ENCODE peak calls at places on chromosome 7, in five cellular contexts. One of them, this sample, is unnamed.
A peak's percentile ranks its signal among the peaks of the same experiment; 100 is the strongest.

GRCh38 chr7:146683439-146683838 is 566.8 kb downstream of the CNTNAP2 start:
- DNase-seq in A549: no peak
- DNase-seq in HCT116: no peak
- DNase-seq in adrenal gland: no peak
- DNase-seq in stomach: no peak
- DNase-seq in this sample: no peak

GRCh38 chr7:133330085-133330484 is 77.2 kb downstream of the EXOC4 start:
- DNase-seq in A549: no peak
- DNase-seq in HCT116: no peak
- DNase-seq in adrenal gland: no peak
- DNase-seq in stomach: no peak
- DNase-seq in this sample: no peak

GRCh38 chr7:66205736-66206080 is 574 bp downstream of the TPST1 start:
- DNase-seq in A549: peak; percentile 25
- DNase-seq in HCT116: no peak
- DNase-seq in adrenal gland: peak; percentile 42
- DNase-seq in stomach: no peak
- DNase-seq in this sample: no peak

GRCh38 chr7:38451840-38452239 is 178.4 kb upstream of the TARP start:
- DNase-seq in A549: peak; percentile 9
- DNase-seq in HCT116: peak; percentile 10
- DNase-seq in adrenal gland: no peak
- DNase-seq in stomach: no peak
- DNase-seq in this sample: no peak

GRCh38 chr7:39702133-39702532 is 78.8 kb downstream of the RALA start:
- DNase-seq in A549: no peak
- DNase-seq in HCT116: no peak
- DNase-seq in adrenal gland: no peak
- DNase-seq in stomach: no peak
- DNase-seq in this sample: no peak

GRCh38 chr7:21893401-21893800 is 52.3 kb downstream of the CDCA7L start:
- DNase-seq in A549: no peak
- DNase-seq in HCT116: no peak
- DNase-seq in adrenal gland: no peak
- DNase-seq in stomach: no peak
- DNase-seq in this sample: no peak

GRCh38 chr7:42080831-42081230 is 156.2 kb downstream of the GLI3 start:
- DNase-seq in A549: no peak
- DNase-seq in HCT116: no peak
- DNase-seq in adrenal gland: no peak
- DNase-seq in stomach: no peak
- DNase-seq in this sample: no peak

GRCh38 chr7:50657341-50657873 is 92.2 kb upstream of the DDC start:
- DNase-seq in A549: no peak
- DNase-seq in HCT116: no peak
- DNase-seq in adrenal gland: peak; percentile 70
- DNase-seq in stomach: no peak
- DNase-seq in this sample: peak; percentile 93

GRCh38 chr7:2903686-2904162 is 59.6 kb upstream of the GNA12 start:
- DNase-seq in A549: no peak
- DNase-seq in HCT116: no peak
- DNase-seq in adrenal gland: no peak
- DNase-seq in stomach: no peak
- DNase-seq in this sample: no peak

GRCh38 chr7:101093907-101094306 is 8.6 kb downstream of the TRIM56 start:
- DNase-seq in A549: no peak
- DNase-seq in HCT116: no peak
- DNase-seq in adrenal gland: no peak
- DNase-seq in stomach: no peak
- DNase-seq in this sample: no peak

GRCh38 chr7:102842284-102842683 is 70.5 kb upstream of the LRRC17 start:
- DNase-seq in A549: no peak
- DNase-seq in HCT116: no peak
- DNase-seq in adrenal gland: no peak
- DNase-seq in stomach: no peak
- DNase-seq in this sample: no peak

GRCh38 chr7:99005776-99006175 is 127.4 kb downstream of the TRRAP start:
- DNase-seq in A549: no peak
- DNase-seq in HCT116: no peak
- DNase-seq in adrenal gland: no peak
- DNase-seq in stomach: no peak
- DNase-seq in this sample: peak; percentile 84

GRCh38 chr7:31782411-31782991 is 95.5 kb downstream of the PPP1R17 start:
- DNase-seq in A549: peak; percentile 67
- DNase-seq in HCT116: peak; percentile 35
- DNase-seq in adrenal gland: no peak
- DNase-seq in stomach: no peak
- DNase-seq in this sample: no peak

GRCh38 chr7:22214000-22214399 is 143.0 kb downstream of the RAPGEF5 start:
- DNase-seq in A549: no peak
- DNase-seq in HCT116: no peak
- DNase-seq in adrenal gland: no peak
- DNase-seq in stomach: no peak
- DNase-seq in this sample: no peak

GRCh38 chr7:141295367-141295895 is 221.6 kb downstream of the TMEM178B start:
- DNase-seq in A549: no peak
- DNase-seq in HCT116: no peak
- DNase-seq in adrenal gland: no peak
- DNase-seq in stomach: no peak
- DNase-seq in this sample: no peak

GRCh38 chr7:100509213-100509612 is 25.5 kb downstream of the NYAP1 start:
- DNase-seq in A549: no peak
- DNase-seq in HCT116: no peak
- DNase-seq in adrenal gland: peak; percentile 36
- DNase-seq in stomach: no peak
- DNase-seq in this sample: peak; percentile 53

GRCh38 chr7:159026271-159027047 is 118.2 kb downstream of the VIPR2 start:
- DNase-seq in A549: no peak
- DNase-seq in HCT116: no peak
- DNase-seq in adrenal gland: peak; percentile 13
- DNase-seq in stomach: peak; percentile 25
- DNase-seq in this sample: peak; percentile 71

GRCh38 chr7:37208528-37208927 is 240.1 kb downstream of the ELMO1 start:
- DNase-seq in A549: peak; percentile 25
- DNase-seq in HCT116: peak; percentile 43
- DNase-seq in adrenal gland: peak; percentile 76
- DNase-seq in stomach: peak; percentile 40
- DNase-seq in this sample: no peak

GRCh38 chr7:45975847-45976484 is 54.9 kb upstream of the IGFBP3 start:
- DNase-seq in A549: no peak
- DNase-seq in HCT116: no peak
- DNase-seq in adrenal gland: no peak
- DNase-seq in stomach: no peak
- DNase-seq in this sample: peak; percentile 65

GRCh38 chr7:119999743-120000475 is 273.1 kb upstream of the KCND2 start:
- DNase-seq in A549: no peak
- DNase-seq in HCT116: no peak
- DNase-seq in adrenal gland: no peak
- DNase-seq in stomach: no peak
- DNase-seq in this sample: no peak

GRCh38 chr7:134761206-134761786 is 18.1 kb upstream of the CALD1 start:
- DNase-seq in A549: no peak
- DNase-seq in HCT116: no peak
- DNase-seq in adrenal gland: no peak
- DNase-seq in stomach: no peak
- DNase-seq in this sample: no peak
- H3K4me3 ChIP-seq in A549: no peak overlapping the region
- H3K4me3 ChIP-seq in HCT116: no peak overlapping the region
- H3K4me3 ChIP-seq in adrenal gland: no peak overlapping the region
- H3K4me3 ChIP-seq in stomach: no peak overlapping the region
- H3K4me3 ChIP-seq in this sample: no peak overlapping the region

GRCh38 chr7:20158684-20159083 is 58.5 kb downstream of the MACC1 start:
- DNase-seq in A549: no peak
- DNase-seq in HCT116: no peak
- DNase-seq in adrenal gland: no peak
- DNase-seq in stomach: no peak
- DNase-seq in this sample: no peak
- TF ChIP-seq CTCF in A549: no peak
- TF ChIP-seq CTCF in HCT116: no peak
- TF ChIP-seq CTCF in adrenal gland: no peak
- TF ChIP-seq CTCF in stomach: no peak
- TF ChIP-seq CTCF in this sample: no peak

GRCh38 chr7:151249732-151250072 is 1.2 kb upstream of the SMARCD3 start:
- DNase-seq in A549: peak; percentile 60
- DNase-seq in HCT116: peak; percentile 48
- DNase-seq in adrenal gland: peak; percentile 84
- DNase-seq in stomach: peak; percentile 72
- DNase-seq in this sample: peak; percentile 51

GRCh38 chr7:151250181-151251095 is 1.9 kb upstream of the SMARCD3 start:
- DNase-seq in A549: no peak
- DNase-seq in HCT116: no peak
- DNase-seq in adrenal gland: peak; percentile 38
- DNase-seq in stomach: no peak
- DNase-seq in this sample: no peak

GRCh38 chr7:151247611-151248176 is 800 bp downstream of the SMARCD3 start:
- DNase-seq in A549: peak; percentile 36
- DNase-seq in HCT116: no peak
- DNase-seq in adrenal gland: peak; percentile 62
- DNase-seq in stomach: no peak
- DNase-seq in this sample: no peak

GRCh38 chr7:151248191-151249033 is at the start of gene SMARCD3:
- DNase-seq in A549: peak; percentile 51
- DNase-seq in HCT116: no peak
- DNase-seq in adrenal gland: peak; percentile 75
- DNase-seq in stomach: peak; percentile 84
- DNase-seq in this sample: no peak

GRCh38 chr7:151249034-151249731 is 689 bp upstream of the SMARCD3 start:
- DNase-seq in A549: peak; percentile 70
- DNase-seq in HCT116: no peak
- DNase-seq in adrenal gland: peak; percentile 72
- DNase-seq in stomach: peak; percentile 66
- DNase-seq in this sample: no peak
- TF ChIP-seq POLR2A in A549: peak; percentile 49
- TF ChIP-seq POLR2A in HCT116: no peak
- TF ChIP-seq POLR2A in adrenal gland: peak; percentile 59
- TF ChIP-seq POLR2A in stomach: no peak
- TF ChIP-seq POLR2A in this sample: no peak

GRCh38 chr7:23542752-23543151 is 11.0 kb upstream of the TRA2A start:
- DNase-seq in A549: no peak
- DNase-seq in HCT116: no peak
- DNase-seq in adrenal gland: no peak
- DNase-seq in stomach: no peak
- DNase-seq in this sample: no peak

GRCh38 chr7:23545493-23545892 is 13.7 kb upstream of the TRA2A start:
- DNase-seq in A549: no peak
- DNase-seq in HCT116: no peak
- DNase-seq in adrenal gland: no peak
- DNase-seq in stomach: no peak
- DNase-seq in this sample: no peak

GRCh38 chr7:23544913-23545354 is 13.2 kb upstream of the TRA2A start:
- DNase-seq in A549: no peak
- DNase-seq in HCT116: peak; percentile 69
- DNase-seq in adrenal gland: no peak
- DNase-seq in stomach: no peak
- DNase-seq in this sample: no peak

GRCh38 chr7:23538301-23538700 is 6.5 kb upstream of the TRA2A start:
- DNase-seq in A549: no peak
- DNase-seq in HCT116: no peak
- DNase-seq in adrenal gland: no peak
- DNase-seq in stomach: no peak
- DNase-seq in this sample: no peak

DNA sequence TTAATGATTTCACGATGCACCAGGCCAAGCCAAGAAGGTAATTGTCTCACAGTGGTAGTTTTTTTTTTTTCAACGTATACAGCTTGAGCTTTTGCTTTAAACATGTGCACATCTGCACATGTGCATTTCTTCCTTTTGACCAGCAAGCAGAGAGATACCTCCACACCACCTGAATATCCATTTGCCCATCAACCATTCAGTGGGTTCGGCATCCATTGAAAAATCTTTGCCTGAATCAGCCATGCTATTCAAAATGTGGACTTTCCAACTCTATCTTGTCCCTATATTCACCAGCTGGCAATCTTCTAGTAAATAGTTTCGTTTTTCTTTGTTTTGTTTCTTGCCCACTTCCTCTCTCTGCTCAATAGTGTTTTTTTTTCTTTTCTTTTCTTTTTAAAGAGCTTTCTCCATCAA is 7.7 kb upstream of the TRA2A start:
- DNase-seq in A549: no peak
- DNase-seq in HCT116: no peak
- DNase-seq in adrenal gland: no peak
- DNase-seq in stomach: no peak
- DNase-seq in this sample: no peak
- H3K4me3 ChIP-seq in A549: no peak overlapping the region
- H3K4me3 ChIP-seq in HCT116: no peak overlapping the region
- H3K4me3 ChIP-seq in adrenal gland: no peak overlapping the region
- H3K4me3 ChIP-seq in stomach: no peak overlapping the region
- H3K4me3 ChIP-seq in this sample: no peak overlapping the region

GRCh38 chr7:18320971-18321567 is 174.5 kb upstream of the HDAC9 start:
- DNase-seq in A549: peak; percentile 17
- DNase-seq in HCT116: peak; percentile 43
- DNase-seq in adrenal gland: no peak
- DNase-seq in stomach: no peak
- DNase-seq in this sample: no peak
- TF ChIP-seq CTCF in A549: peak; percentile 48
- TF ChIP-seq CTCF in HCT116: peak; percentile 44
- TF ChIP-seq CTCF in adrenal gland: peak; percentile 38
- TF ChIP-seq CTCF in stomach: no peak
- TF ChIP-seq CTCF in this sample: no peak

This sample was measured in lower leg skin.